ENCODE peak calls at places on chromosomes 5 and 9, in nine cellular contexts. X is heart right ventricle, P is A549, U is stomach, Y is prostate gland, C is WTC11, H is fibroblast of villous mesenchyme, E is PC-3, D is GM10248. K is an unnamed sample.

GRCh38 chr5:119218830-119219782 is 136.7 kb upstream of the TNFAIP8 start:
- DNase-seq in Y (no peak), X (no peak), P (no peak), H (peak; percentile 2), U (no peak), C (no peak), D (no peak), E (peak; percentile 56), K (no peak)

GRCh38 chr5:109199294-109199693 is 210.5 kb downstream of the PJA2 start:
- DNase-seq in H (no peak), P (no peak), E (no peak), U (no peak), X (no peak), D (no peak), C (no peak), Y (no peak), K (no peak)

GRCh38 chr9:137688725-137689124 is 69.9 kb downstream of the EHMT1 start:
- DNase-seq in H (no peak), X (no peak), P (no peak), E (no peak), Y (no peak), U (no peak), C (no peak), D (no peak), K (no peak)

GRCh38 chr9:35954942-35955546 is 2.9 kb downstream of the OR2S2 start:
- DNase-seq in H (peak; percentile 84), D (peak; percentile 71), P (peak; percentile 42), C (peak; percentile 43), E (peak; percentile 79), Y (peak; percentile 60), X (no peak), U (peak; percentile 64), K (peak; percentile 67)

GRCh38 chr5:133397986-133398645 is 214.2 kb downstream of the FSTL4 start:
- DNase-seq in C (no peak), H (no peak), Y (no peak), P (no peak), E (no peak), X (no peak), U (no peak), D (no peak), K (no peak)

GRCh38 chr9:14783358-14783757 is 60.8 kb upstream of the CER1 start:
- DNase-seq in Y (no peak), U (no peak), E (no peak), P (no peak), C (no peak), X (no peak), D (no peak), H (no peak), K (no peak)

GRCh38 chr9:123727332-123727731 is 202.6 kb downstream of the DENND1A start:
- DNase-seq in X (no peak), P (no peak), Y (no peak), E (no peak), H (peak; percentile 72), U (no peak), D (no peak), C (no peak), K (no peak)

GRCh38 chr9:9791621-9792020 is 821.2 kb downstream of the PTPRD start:
- DNase-seq in C (no peak), D (no peak), H (peak; percentile 21), Y (no peak), E (peak; percentile 25), P (no peak), U (no peak), X (no peak), K (no peak)

GRCh38 chr9:882416-882931 is 41.0 kb downstream of the DMRT1 start:
- DNase-seq in X (no peak), H (no peak), P (no peak), D (no peak), C (no peak), U (no peak), E (no peak), Y (no peak), K (peak; percentile 8)

GRCh38 chr5:171783051-171783450 is 2.6 kb upstream of the SMIM23 start:
- DNase-seq in E (peak; percentile 53), X (no peak), D (no peak), Y (no peak), H (peak; percentile 68), U (no peak), C (no peak), P (no peak), K (no peak)

GRCh38 chr5:139251281-139251687 is 42.3 kb upstream of the MATR3 start:
- DNase-seq in D (peak; percentile 78), C (no peak), E (peak; percentile 48), X (no peak), P (no peak), H (no peak), U (no peak), Y (no peak), K (peak; percentile 68)

GRCh38 chr5:133079048-133079447 is 27.2 kb downstream of the HSPA4 start:
- DNase-seq in U (no peak), H (peak; percentile 47), P (no peak), E (no peak), C (no peak), Y (no peak), X (no peak), D (no peak), K (no peak)

GRCh38 chr9:117555964-117556629 is 141.2 kb upstream of the ASTN2 start:
- DNase-seq in Y (peak; percentile 47), C (peak; percentile 83), H (peak; percentile 2), X (peak; percentile 17), E (peak; percentile 11), P (peak; percentile 17), D (peak; percentile 52), U (peak; percentile 78), K (peak; percentile 70)

GRCh38 chr9:109331353-109331752 is 10.5 kb upstream of the EPB41L4B start:
- DNase-seq in D (no peak), X (peak; percentile 46), H (peak; percentile 11), U (peak; percentile 96), C (no peak), E (peak; percentile 88), P (no peak), Y (peak; percentile 97), K (no peak)

GRCh38 chr9:130770679-130771442 is 64.2 kb upstream of the ABL1 start:
- DNase-seq in D (peak; percentile 50), C (no peak), H (peak; percentile 81), P (peak; percentile 71), U (no peak), E (peak; percentile 72), X (no peak), Y (no peak), K (peak; percentile 11)

GRCh38 chr5:118919016-118919415 is 69.3 kb downstream of the DTWD2 start:
- DNase-seq in Y (no peak), E (no peak), X (no peak), D (no peak), P (no peak), H (peak; percentile 51), U (no peak), C (no peak), K (no peak)

GRCh38 chr5:167593706-167594105 is 697.7 kb upstream of the WWC1 start:
- DNase-seq in D (no peak), X (no peak), H (no peak), C (no peak), P (no peak), Y (no peak), U (no peak), E (no peak), K (no peak)

GRCh38 chr9:127568971-127569818 is 42.9 kb upstream of the STXBP1 start:
- DNase-seq in D (peak; percentile 97), U (peak; percentile 87), Y (peak; percentile 88), C (peak; percentile 77), X (peak; percentile 87), H (peak; percentile 82), P (peak; percentile 73), E (peak; percentile 87), K (peak; percentile 78)

GRCh38 chr9:91305596-91305995 is 56.1 kb downstream of the AUH start:
- DNase-seq in C (no peak), Y (no peak), X (no peak), E (no peak), D (no peak), P (no peak), H (no peak), U (no peak), K (no peak)

GRCh38 chr5:122756263-122756911 is 18.5 kb upstream of the SNX2 start:
- DNase-seq in P (no peak), C (no peak), X (no peak), D (peak; percentile 57), H (peak; percentile 48), Y (no peak), E (peak; percentile 42), U (no peak), K (peak; percentile 19)

GRCh38 chr5:120228262-120229031 is 235.7 kb upstream of the PRR16 start:
- DNase-seq in C (peak; percentile 31), H (no peak), U (no peak), X (no peak), E (no peak), P (no peak), D (no peak), Y (no peak), K (no peak)
- TF ChIP-seq CTCF in C (peak; percentile 28), H (no peak), U (no peak), X (no peak), E (no peak), P (no peak), D (no peak), Y (no peak), K (no peak)

DNA sequence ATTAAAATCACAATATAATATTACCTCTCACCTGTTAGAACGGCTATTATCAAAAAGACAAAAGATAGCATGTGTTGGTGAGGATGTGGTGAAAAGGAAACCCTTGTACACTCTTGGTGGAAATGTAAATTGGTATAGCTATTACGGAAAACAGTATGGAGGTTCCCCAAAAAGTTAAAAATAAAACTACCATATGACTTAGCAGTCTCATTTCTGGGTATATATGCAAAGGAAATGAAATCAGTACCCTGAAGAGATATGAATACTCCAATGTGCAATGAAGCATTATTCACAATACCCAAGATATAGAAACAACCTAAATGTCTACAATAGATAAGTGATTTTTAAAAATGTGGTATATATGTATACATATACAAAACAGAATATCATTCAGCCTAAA is 199.9 kb downstream of the SNX18 start:
- DNase-seq in H (no peak), E (no peak), D (no peak), P (no peak), Y (no peak), U (no peak), X (no peak), C (no peak), K (no peak)
- TF ChIP-seq CTCF in H (no peak), E (no peak), D (no peak), P (no peak), Y (no peak), U (no peak), X (no peak), C (no peak), K (no peak)

GRCh38 chr5:113663879-113664278 is 150.4 kb downstream of the YTHDC2 start:
- DNase-seq in X (peak; percentile 45), Y (no peak), U (peak; percentile 51), C (peak; percentile 74), P (peak; percentile 6), H (peak; percentile 57), D (peak; percentile 15), E (peak; percentile 69), K (peak; percentile 59)
- TF ChIP-seq CTCF in X (no peak), Y (no peak), U (no peak), C (peak; percentile 30), P (peak; percentile 27), H (peak; percentile 45), D (peak; percentile 52), E (peak; percentile 68), K (peak; percentile 45)

DNA sequence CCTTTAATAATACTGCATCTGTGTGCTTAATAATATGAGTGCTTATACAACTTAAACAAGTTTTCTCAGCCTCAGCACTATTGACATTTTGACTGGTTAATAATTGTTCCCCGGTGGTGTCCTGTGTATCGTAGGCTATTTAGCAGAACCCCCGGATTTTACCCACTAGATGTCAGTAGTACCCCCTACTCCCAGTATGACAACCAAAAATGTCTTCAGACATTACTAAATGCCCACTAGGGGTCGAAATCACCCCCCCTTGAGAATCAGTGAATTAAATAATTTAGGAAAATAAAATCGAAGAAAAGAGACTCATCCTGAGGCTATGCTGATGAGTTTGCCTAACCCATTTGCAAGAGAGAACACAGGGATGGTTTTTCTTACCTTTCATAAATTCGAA is 166.3 kb downstream of the ATP10B start:
- DNase-seq in P (peak; percentile 4), U (no peak), H (no peak), D (peak; percentile 39), E (peak; percentile 7), X (no peak), Y (no peak), C (no peak), K (no peak)
- TF ChIP-seq CTCF in P (peak; percentile 13), U (no peak), H (no peak), D (no peak), E (no peak), X (peak; percentile 19), Y (no peak), C (peak; percentile 31), K (no peak)

K was measured in activated CD8-positive, alpha-beta T cell treated with anti-CD3 and anti-CD28 coated beads for 36 hours.